ENCODE peak calls at places on chromosomes 16 and 17, in eight cellular contexts. C is heart right ventricle, T is fibroblast of lung, G is mucosa of descending colon, M is cardiac fibroblast, Q is stomach, U is fibroblast of the aortic adventitia, N is skeletal muscle cell. O is an unnamed sample.

GRCh38 chr17:27457731-27458523 is 1.7 kb downstream of the KSR1 start:
- DNase-seq in C (no peak), T (peak), G (no peak), M (peak), Q (no peak), U (peak), N (no peak), O (no peak)

GRCh38 chr16:86604436-86605220 is 26.3 kb downstream of the FOXL1 start:
- DNase-seq in C (no peak), T (no peak), G (no peak), M (no peak), Q (no peak), U (no peak), N (no peak), O (no peak)

GRCh38 chr16:12245923-12246290 is 269.4 kb downstream of the SNX29 start:
- DNase-seq in C (no peak), T (no peak), G (peak), M (no peak), Q (no peak), U (no peak), N (no peak), O (no peak)

GRCh38 chr17:3583456-3583855 is 25.8 kb downstream of the TRPV1 start:
- DNase-seq in C (no peak), T (no peak), G (no peak), M (no peak), Q (no peak), U (no peak), N (no peak), O (no peak)

GRCh38 chr17:14061666-14062560 is 7.4 kb upstream of the COX10 start:
- DNase-seq in C (no peak), T (peak), G (no peak), M (peak), Q (no peak), U (peak), N (peak), O (no peak)

GRCh38 chr17:50676065-50676975 is 31.4 kb downstream of the ANKRD40 start:
- DNase-seq in C (no peak), T (no peak), G (no peak), M (no peak), Q (no peak), U (no peak), N (no peak), O (peak)

GRCh38 chr17:47982645-47983440 is 11.9 kb downstream of the CDK5RAP3 start:
- DNase-seq in C (no peak), T (no peak), G (no peak), M (no peak), Q (no peak), U (no peak), N (no peak), O (no peak)

GRCh38 chr17:15029469-15029868 is 235.7 kb downstream of the PMP22 start:
- DNase-seq in C (no peak), T (no peak), G (no peak), M (no peak), Q (no peak), U (no peak), N (no peak), O (no peak)

GRCh38 chr17:9729034-9729650 is 62.2 kb downstream of the DHRS7C start:
- DNase-seq in C (no peak), T (peak), G (peak), M (peak), Q (no peak), U (peak), N (peak), O (no peak)

GRCh38 chr17:12789075-12789975 is at the start of gene ARHGAP44:
- DNase-seq in C (peak), T (peak), G (peak), M (peak), Q (peak), U (peak), N (peak), O (peak)

GRCh38 chr17:83143817-83144231 is 64.4 kb downstream of the METRNL start:
- DNase-seq in C (no peak), T (no peak), G (no peak), M (no peak), Q (no peak), U (no peak), N (no peak), O (no peak)

GRCh38 chr17:17919169-17920107 is 52.8 kb downstream of the TOM1L2 start:
- DNase-seq in C (peak), T (peak), G (peak), M (peak), Q (peak), U (peak), N (no peak), O (peak)

GRCh38 chr17:79836952-79837887 is 2.0 kb downstream of the CBX4 start:
- DNase-seq in C (peak), T (peak), G (peak), M (peak), Q (peak), U (peak), N (no peak), O (peak)

GRCh38 chr17:44898768-44899073 is 524 bp downstream of the EFTUD2 start:
- DNase-seq in C (no peak), T (no peak), G (no peak), M (no peak), Q (no peak), U (no peak), N (no peak), O (no peak)

GRCh38 chr16:2224183-2224486 is 744 bp downstream of the E4F1 start:
- DNase-seq in C (no peak), T (peak), G (no peak), M (no peak), Q (no peak), U (peak), N (no peak), O (no peak)

GRCh38 chr16:62639890-62640289 is 603.7 kb upstream of the CDH8 start:
- DNase-seq in C (no peak), T (no peak), G (no peak), M (no peak), Q (no peak), U (no peak), N (no peak), O (no peak)

GRCh38 chr16:85172465-85173071 is 60.3 kb upstream of the CIBAR2 start:
- DNase-seq in C (peak), T (peak), G (peak), M (no peak), Q (no peak), U (no peak), N (no peak), O (no peak)

GRCh38 chr17:69516911-69517310 is 102.4 kb downstream of the MAP2K6 start:
- DNase-seq in C (no peak), T (no peak), G (no peak), M (no peak), Q (no peak), U (no peak), N (no peak), O (no peak)

GRCh38 chr17:73719588-73720071 is 75.4 kb upstream of the SDK2 start:
- DNase-seq in C (peak), T (peak), G (peak), M (no peak), Q (no peak), U (no peak), N (no peak), O (no peak)

GRCh38 chr17:47785538-47786123 is 36.0 kb downstream of the OSBPL7 start:
- DNase-seq in C (no peak), T (peak), G (no peak), M (peak), Q (no peak), U (peak), N (no peak), O (no peak)

GRCh38 chr17:82889496-82890338 is 49.9 kb upstream of the ZNF750 start:
- DNase-seq in C (no peak), T (no peak), G (peak), M (no peak), Q (peak), U (no peak), N (no peak), O (peak)

GRCh38 chr17:51142597-51142996 is 10.8 kb upstream of the NME1 start:
- DNase-seq in C (no peak), T (no peak), G (no peak), M (no peak), Q (no peak), U (no peak), N (no peak), O (no peak)

GRCh38 chr16:21001262-21001661 is 100.7 kb downstream of the LYRM1 start:
- DNase-seq in C (no peak), T (peak), G (peak), M (peak), Q (no peak), U (peak), N (no peak), O (no peak)

GRCh38 chr17:65447823-65448222 is 113.6 kb downstream of the AXIN2 start:
- DNase-seq in C (no peak), T (no peak), G (no peak), M (no peak), Q (no peak), U (no peak), N (no peak), O (no peak)

GRCh38 chr17:72158895-72159885 is 38.4 kb downstream of the SOX9 start:
- DNase-seq in C (no peak), T (peak), G (no peak), M (no peak), Q (no peak), U (no peak), N (no peak), O (no peak)

GRCh38 chr17:17816240-17816814 is 20.5 kb downstream of the SREBF1 start:
- DNase-seq in C (no peak), T (no peak), G (peak), M (no peak), Q (no peak), U (no peak), N (no peak), O (no peak)

GRCh38 chr17:82783498-82783897 is 31.6 kb downstream of the TBCD start:
- DNase-seq in C (no peak), T (no peak), G (no peak), M (no peak), Q (no peak), U (no peak), N (no peak), O (no peak)

GRCh38 chr17:66437466-66438026 is 135.1 kb downstream of the PRKCA start:
- DNase-seq in C (no peak), T (peak), G (no peak), M (peak), Q (no peak), U (peak), N (no peak), O (no peak)

GRCh38 chr16:1791256-1791942 is 2.1 kb downstream of the IGFALS start:
- DNase-seq in C (peak), T (no peak), G (no peak), M (no peak), Q (no peak), U (no peak), N (no peak), O (no peak)

GRCh38 chr17:79325707-79326106 is 251.1 kb downstream of the ENGASE start:
- DNase-seq in C (no peak), T (no peak), G (peak), M (peak), Q (no peak), U (peak), N (no peak), O (no peak)

GRCh38 chr17:7070712-7071111 is 9.3 kb downstream of the CLEC10A start:
- DNase-seq in C (no peak), T (no peak), G (no peak), M (no peak), Q (no peak), U (no peak), N (no peak), O (no peak)

GRCh38 chr16:15493416-15494181 is 59.2 kb downstream of the BMERB1 start:
- DNase-seq in C (no peak), T (peak), G (no peak), M (peak), Q (no peak), U (peak), N (peak), O (no peak)

GRCh38 chr16:89300311-89300975 is 82.9 kb downstream of the ZNF778 start:
- DNase-seq in C (peak), T (peak), G (no peak), M (peak), Q (peak), U (peak), N (peak), O (no peak)

GRCh38 chr17:62897706-62898105 is 68.3 kb upstream of the TANC2 start:
- DNase-seq in C (no peak), T (no peak), G (no peak), M (peak), Q (no peak), U (no peak), N (no peak), O (no peak)

GRCh38 chr17:76492989-76493501 is 8.2 kb downstream of the RHBDF2 start:
- DNase-seq in C (peak), T (peak), G (peak), M (peak), Q (peak), U (peak), N (peak), O (no peak)

GRCh38 chr16:27289669-27290068 is 21.1 kb upstream of the NSMCE1 start:
- DNase-seq in C (no peak), T (no peak), G (no peak), M (no peak), Q (no peak), U (no peak), N (no peak), O (no peak)

GRCh38 chr16:11632455-11632921 is 35.8 kb upstream of the SNN start:
- DNase-seq in C (peak), T (peak), G (peak), M (peak), Q (no peak), U (peak), N (peak), O (peak)

GRCh38 chr16:71894229-71894920 is 956 bp upstream of the IST1 start:
- DNase-seq in C (no peak), T (peak), G (peak), M (peak), Q (peak), U (peak), N (no peak), O (peak)
- H3K4me3 ChIP-seq in C (peak), T (peak), G (peak), M (peak), Q (peak), U (peak), N (peak), O (peak)

GRCh38 chr17:49031965-49032928 is 35.1 kb downstream of the IGF2BP1 start:
- DNase-seq in C (no peak), T (peak), G (peak), M (peak), Q (peak), U (peak), N (peak), O (no peak)

GRCh38 chr17:49038138-49038537 is 41.0 kb downstream of the IGF2BP1 start:
- DNase-seq in C (no peak), T (no peak), G (no peak), M (no peak), Q (no peak), U (no peak), N (no peak), O (no peak)

GRCh38 chr17:49036270-49036626 is 39.1 kb downstream of the IGF2BP1 start:
- DNase-seq in C (no peak), T (no peak), G (no peak), M (no peak), Q (no peak), U (no peak), N (no peak), O (no peak)

GRCh38 chr17:49038544-49038943 is 41.4 kb downstream of the IGF2BP1 start:
- DNase-seq in C (no peak), T (no peak), G (no peak), M (no peak), Q (no peak), U (no peak), N (no peak), O (no peak)

DNA sequence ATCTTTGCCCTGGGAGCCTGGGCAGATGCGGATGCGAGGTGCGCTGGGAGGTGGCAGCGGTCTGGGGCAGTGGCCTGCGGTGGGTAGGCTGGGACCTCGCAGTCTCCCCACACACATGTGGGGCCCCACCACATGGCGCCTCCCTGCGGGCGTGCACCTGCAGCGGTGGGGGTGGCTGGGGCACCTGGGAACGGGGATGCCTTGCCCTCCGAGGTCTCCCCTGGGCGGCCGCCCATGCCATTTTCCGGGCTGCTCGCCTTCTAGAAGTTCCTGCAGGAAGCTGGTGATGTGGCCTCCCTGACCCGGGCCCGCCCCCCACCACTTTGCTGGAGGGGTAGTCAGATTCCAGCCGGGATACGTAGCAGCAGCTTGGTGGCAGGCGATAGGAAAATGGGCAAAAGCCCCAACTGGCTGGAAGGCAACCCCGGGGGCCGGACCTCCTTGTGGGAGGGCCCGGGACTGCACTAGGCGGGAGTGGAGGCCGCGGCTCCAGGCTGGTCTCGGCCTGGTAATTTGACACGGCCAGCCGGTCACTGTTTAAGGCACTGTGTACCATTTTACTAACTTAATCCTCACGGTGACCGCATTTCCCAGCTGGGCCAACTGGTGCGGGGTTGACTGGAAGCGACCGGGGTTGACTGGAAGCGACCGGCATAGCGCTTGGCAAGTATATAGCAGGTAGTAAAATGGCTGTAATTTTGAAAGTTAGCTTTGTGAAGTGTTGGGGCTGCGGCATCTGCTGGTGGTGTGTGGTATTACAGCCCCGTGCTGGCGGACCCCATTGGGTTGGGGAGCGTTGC is 38.5 kb downstream of the IGF2BP1 start:
- DNase-seq in C (peak), T (peak), G (peak), M (peak), Q (peak), U (peak), N (no peak), O (peak)
- H3K4me3 ChIP-seq in C (peak), T (no peak), G (no peak), M (no peak), Q (peak), U (peak), N (no peak), O (peak)

GRCh38 chr16:67989322-67990017 is 9.2 kb upstream of the DPEP3 start:
- DNase-seq in C (no peak), T (no peak), G (no peak), M (no peak), Q (no peak), U (no peak), N (no peak), O (no peak)

GRCh38 chr16:67990018-67990386 is 9.3 kb downstream of the DPEP2 start:
- DNase-seq in C (no peak), T (no peak), G (no peak), M (no peak), Q (no peak), U (no peak), N (no peak), O (no peak)

GRCh38 chr16:67992661-67993206 is 6.5 kb downstream of the DPEP2 start:
- DNase-seq in C (no peak), T (no peak), G (no peak), M (no peak), Q (no peak), U (no peak), N (no peak), O (no peak)

GRCh38 chr16:67995423-67995822 is 3.9 kb downstream of the DPEP2 start:
- DNase-seq in C (no peak), T (no peak), G (no peak), M (no peak), Q (no peak), U (no peak), N (no peak), O (no peak)

GRCh38 chr16:67993207-67994036 is 5.9 kb downstream of the DPEP2 start:
- DNase-seq in C (peak), T (peak), G (peak), M (peak), Q (peak), U (peak), N (peak), O (peak)
- H3K4me3 ChIP-seq in C (peak), T (no peak), G (no peak), M (peak), Q (peak), U (peak), N (peak), O (peak)

GRCh38 chr16:7742626-7743025 is 410.0 kb downstream of the RBFOX1 start:
- DNase-seq in C (no peak), T (no peak), G (no peak), M (no peak), Q (no peak), U (no peak), N (no peak), O (no peak)

GRCh38 chr16:7746971-7747370 is 414.3 kb downstream of the RBFOX1 start:
- DNase-seq in C (no peak), T (no peak), G (no peak), M (no peak), Q (no peak), U (no peak), N (no peak), O (no peak)

GRCh38 chr16:7745321-7745720 is 412.7 kb downstream of the RBFOX1 start:
- DNase-seq in C (no peak), T (no peak), G (peak), M (no peak), Q (no peak), U (no peak), N (no peak), O (no peak)

DNA sequence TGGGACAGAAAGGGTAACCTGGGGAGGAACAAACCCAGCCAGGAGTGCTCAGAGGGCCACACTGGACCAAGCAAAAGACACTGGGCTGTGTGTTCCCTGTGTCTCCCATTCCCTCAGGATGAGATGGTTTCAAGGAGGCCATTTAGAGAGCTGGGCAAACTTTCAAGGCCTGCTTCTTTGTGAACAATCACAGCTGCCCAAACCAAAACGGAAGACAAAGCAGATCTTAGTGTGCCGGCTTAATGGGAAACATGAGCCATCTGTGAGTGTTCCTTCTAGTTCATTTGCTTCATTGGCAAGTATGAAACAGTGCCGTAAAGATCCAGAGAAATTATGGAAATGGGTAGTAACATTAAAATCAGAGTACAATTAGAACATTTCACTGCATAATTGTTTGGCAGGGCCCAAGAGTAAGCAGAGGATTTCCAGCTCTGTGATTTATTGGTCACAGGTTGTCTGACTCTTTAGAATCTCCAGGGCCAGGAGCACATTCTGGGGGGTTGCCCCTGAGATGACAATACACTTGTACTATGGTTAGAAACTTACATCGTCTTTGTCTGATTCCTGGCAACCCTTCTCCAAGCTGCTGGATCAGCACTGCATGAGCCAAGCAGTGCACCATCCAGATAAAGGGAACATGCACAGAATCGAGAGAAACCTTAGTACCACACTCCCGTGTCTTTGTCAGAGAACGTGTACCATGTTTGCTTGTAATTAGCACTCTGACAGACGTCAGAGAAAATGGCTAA is 412.1 kb downstream of the RBFOX1 start:
- DNase-seq in C (no peak), T (no peak), G (peak), M (no peak), Q (no peak), U (no peak), N (no peak), O (no peak)
- H3K4me3 ChIP-seq in C (no peak), T (no peak), G (no peak), M (no peak), Q (no peak), U (no peak), N (no peak), O (no peak)

GRCh38 chr16:49824600-49824999 is 31.3 kb downstream of the ZNF423 start:
- DNase-seq in C (no peak), T (no peak), G (no peak), M (no peak), Q (no peak), U (no peak), N (no peak), O (no peak)
- H3K4me3 ChIP-seq in C (no peak), T (no peak), G (no peak), M (no peak), Q (no peak), U (no peak), N (no peak), O (no peak)

O was measured in breast epithelium.